ENCODE peak calls at places on chromosome 1, in nine cellular contexts. U is heart left ventricle; M is cardiac muscle cell; D is OCI-LY7; N is astrocyte; B is right atrium auricular region; T is GM23338; W is hepatocyte; A is CD4-positive, alpha-beta memory T cell. V is an unnamed sample.

GRCh38 chr1:95534985-95535384 is 301.0 kb downstream of the RWDD3 start:
- DNase-seq in A (no peak), D (no peak), W (no peak), T (no peak), U (no peak), N (no peak), B (no peak), M (no peak), V (no peak)

GRCh38 chr1:32334864-32335618 is 992 bp downstream of the MARCKSL1 start:
- DNase-seq in W (peak; percentile 80), N (no peak), M (peak; percentile 60), T (peak; percentile 55), D (peak; percentile 80), U (peak; percentile 81), A (peak; percentile 67), B (no peak), V (peak; percentile 36)

GRCh38 chr1:246930830-246931548 is 759 bp downstream of the AHCTF1 start:
- DNase-seq in W (peak; percentile 69), T (peak; percentile 66), B (peak; percentile 67), N (peak; percentile 58), M (peak; percentile 62), D (peak; percentile 63), U (peak; percentile 81), A (peak; percentile 65), V (peak; percentile 58)

GRCh38 chr1:9598316-9598700 is 9.6 kb downstream of the TMEM201 start:
- DNase-seq in A (no peak), B (no peak), M (no peak), T (no peak), U (peak; percentile 55), W (no peak), N (no peak), D (no peak), V (no peak)

GRCh38 chr1:151693057-151693651 is 23.4 kb downstream of the CELF3 start:
- DNase-seq in T (peak; percentile 70), M (peak; percentile 65), D (peak; percentile 36), A (no peak), B (no peak), N (peak; percentile 4), W (peak; percentile 60), U (no peak), V (peak; percentile 60)

GRCh38 chr1:184223216-184223615 is 163.6 kb upstream of the C1orf21 start:
- DNase-seq in B (no peak), T (peak; percentile 70), A (no peak), M (no peak), U (no peak), D (no peak), N (no peak), W (no peak), V (no peak)

GRCh38 chr1:151837197-151837596 is 2.4 kb downstream of the C2CD4D start:
- DNase-seq in A (peak; percentile 42), W (no peak), M (no peak), T (no peak), B (no peak), D (no peak), U (peak; percentile 4), N (no peak), V (no peak)

GRCh38 chr1:201020647-201021332 is 2.7 kb downstream of the KIF21B start:
- DNase-seq in T (peak; percentile 84), N (no peak), A (peak; percentile 18), D (peak; percentile 55), M (peak; percentile 74), B (no peak), W (no peak), U (no peak), V (no peak)

GRCh38 chr1:172954476-172955150 is 96.1 kb downstream of the TNFSF18 start:
- DNase-seq in B (no peak), W (no peak), U (no peak), N (no peak), M (no peak), T (no peak), D (no peak), A (no peak), V (no peak)

GRCh38 chr1:178869114-178869697 is 1.7 kb downstream of the ANGPTL1 start:
- DNase-seq in A (no peak), M (peak; percentile 81), D (no peak), W (peak; percentile 23), T (peak; percentile 60), B (no peak), U (no peak), N (peak; percentile 5), V (peak; percentile 20)

GRCh38 chr1:239112536-239112935 is 273.8 kb upstream of the CHRM3 start:
- DNase-seq in B (no peak), A (no peak), U (no peak), T (peak; percentile 15), W (peak; percentile 9), N (no peak), D (no peak), M (no peak), V (no peak)

GRCh38 chr1:1920608-1921458 is 1.8 kb upstream of the TMEM52 start:
- DNase-seq in M (no peak), U (peak; percentile 66), W (peak; percentile 8), T (no peak), A (no peak), N (no peak), D (no peak), B (no peak), V (no peak)

DNA sequence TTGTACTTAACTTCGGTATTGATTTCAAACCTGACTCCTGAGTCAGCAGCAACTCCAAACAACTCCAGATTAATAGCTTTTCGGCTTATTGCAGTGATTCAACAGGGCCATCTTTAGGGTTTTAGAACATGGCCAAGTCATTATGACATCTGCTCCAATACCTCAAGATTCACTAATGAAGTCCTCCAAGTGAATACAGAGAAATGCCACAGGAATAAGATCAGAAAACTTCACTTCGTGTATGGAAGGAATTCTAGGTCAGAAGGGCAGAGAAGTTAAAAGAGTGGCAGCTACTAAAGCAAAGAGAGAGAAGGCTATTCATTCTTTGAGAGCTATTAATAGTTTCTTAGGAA is 7.6 kb upstream of the C1orf116 start:
- DNase-seq in T (no peak), D (no peak), B (no peak), N (peak; percentile 62), M (no peak), W (no peak), A (no peak), U (no peak), V (no peak)
- H3K27ac ChIP-seq in T (no peak overlapping the region), D (no peak overlapping the region), B (peak overlapping the region; percentile 27), N (no peak overlapping the region), M (peak overlapping the region; percentile 24), W (peak overlapping the region; percentile 58), A (no peak overlapping the region), U (peak overlapping the region; percentile 39), V (no peak overlapping the region)

GRCh38 chr1:21913763-21914162 is 23.3 kb downstream of the HSPG2 start:
- DNase-seq in N (no peak), T (no peak), M (no peak), A (no peak), W (no peak), B (no peak), D (no peak), U (no peak), V (no peak)

GRCh38 chr1:21914880-21915640 is 22.1 kb downstream of the HSPG2 start:
- DNase-seq in T (no peak), A (no peak), D (no peak), B (no peak), W (no peak), U (peak; percentile 83), M (no peak), N (no peak), V (peak; percentile 46)

GRCh38 chr1:21916447-21917240 is 20.5 kb downstream of the HSPG2 start:
- DNase-seq in W (no peak), U (no peak), N (no peak), B (no peak), M (no peak), T (no peak), D (no peak), A (no peak), V (no peak)

GRCh38 chr1:21913258-21913657 is 23.9 kb downstream of the HSPG2 start:
- DNase-seq in N (no peak), D (no peak), A (no peak), T (peak; percentile 85), U (no peak), M (no peak), B (no peak), W (no peak), V (no peak)

DNA sequence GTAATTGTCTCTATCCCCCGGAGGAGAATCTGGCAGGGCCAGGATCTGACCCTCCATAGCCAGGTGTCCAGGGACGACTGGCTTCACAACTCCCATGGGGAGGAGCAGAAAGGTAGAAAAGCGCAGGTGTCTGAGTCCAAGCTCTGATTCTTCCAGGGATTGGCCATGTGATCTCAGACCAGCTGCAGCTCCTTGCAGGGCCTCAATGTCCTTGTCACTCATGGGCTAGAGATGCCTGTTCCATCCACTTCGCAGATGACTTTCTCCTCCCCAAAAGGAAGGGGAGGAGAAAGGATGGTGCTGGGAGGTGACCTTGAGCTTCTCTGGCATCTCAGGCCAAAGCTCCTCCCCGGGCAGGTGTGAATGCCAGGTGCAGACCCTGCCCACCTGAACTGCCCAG is 22.6 kb downstream of the HSPG2 start:
- DNase-seq in N (no peak), M (no peak), U (no peak), B (no peak), T (no peak), D (no peak), W (no peak), A (no peak), V (no peak)
- H3K27ac ChIP-seq in N (no peak overlapping the region), M (peak overlapping the region; percentile 99), U (peak overlapping the region; percentile 95), B (peak overlapping the region; percentile 94), T (peak overlapping the region; percentile 90), D (no peak overlapping the region), W (no peak overlapping the region), A (no peak overlapping the region), V (no peak overlapping the region)

GRCh38 chr1:115218696-115219095 is 119.4 kb downstream of the NGF start:
- DNase-seq in T (no peak), W (no peak), M (no peak), D (no peak), A (no peak), U (no peak), N (no peak), B (no peak), V (peak; percentile 35)
- H3K27ac ChIP-seq in T (no peak overlapping the region), W (no peak overlapping the region), M (no peak overlapping the region), D (no peak overlapping the region), A (no peak overlapping the region), U (no peak overlapping the region), N (no peak overlapping the region), B (peak overlapping the region; percentile 74), V (no peak overlapping the region)

GRCh38 chr1:234608026-234608719 is 1.8 kb downstream of the IRF2BP2 start:
- DNase-seq in N (peak; percentile 91), U (peak; percentile 81), W (peak; percentile 87), A (peak; percentile 85), T (peak; percentile 64), D (peak; percentile 78), M (peak; percentile 93), B (peak; percentile 95), V (peak; percentile 95)

GRCh38 chr1:234607091-234608025 is 2.6 kb downstream of the IRF2BP2 start:
- DNase-seq in B (no peak), N (no peak), T (peak; percentile 48), U (peak; percentile 72), A (no peak), W (no peak), M (peak; percentile 57), D (no peak), V (no peak)

GRCh38 chr1:234605983-234606730 is 3.8 kb downstream of the IRF2BP2 start:
- DNase-seq in T (no peak), N (no peak), W (peak; percentile 43), U (peak; percentile 64), B (no peak), A (peak; percentile 64), M (peak; percentile 73), D (peak; percentile 30), V (peak; percentile 70)

GRCh38 chr1:234605493-234605982 is 4.4 kb downstream of the IRF2BP2 start:
- DNase-seq in W (no peak), T (no peak), B (no peak), D (no peak), U (no peak), N (no peak), M (peak; percentile 10), A (no peak), V (no peak)

GRCh38 chr1:234606731-234607090 is 3.3 kb downstream of the IRF2BP2 start:
- DNase-seq in M (no peak), D (no peak), U (no peak), W (no peak), A (no peak), B (no peak), N (no peak), T (no peak), V (no peak)
- H3K27ac ChIP-seq in M (peak overlapping the region; percentile 98), D (no peak overlapping the region), U (peak overlapping the region; percentile 98), W (peak overlapping the region; percentile 99), A (peak overlapping the region; percentile 96), B (peak overlapping the region; percentile 100), N (peak overlapping the region; percentile 96), T (no peak overlapping the region), V (peak overlapping the region; percentile 94)

V was measured in fibroblast of lung.